ENCODE peak calls at places on chromosomes 13 and 19, in six cellular contexts. Q is endothelial cell of umbilical vein, X is H1, K is heart right ventricle, T is thoracic aorta, U is endothelial cell. N is an unnamed sample.

GRCh38 chr13:106917024-106917491 is 349.1 kb upstream of the ARGLU1 start:
- DNase-seq in Q (no peak), X (peak), K (peak), T (no peak), U (peak), N (no peak)

GRCh38 chr19:13164370-13165090 is 14.3 kb downstream of the IER2 start:
- DNase-seq in Q (peak), X (peak), K (peak), T (no peak), U (peak), N (no peak)

GRCh38 chr19:5150902-5151741 is 182.2 kb downstream of the KDM4B start:
- DNase-seq in Q (no peak), X (peak), K (peak), T (peak), U (no peak), N (no peak)

GRCh38 chr13:22561581-22561980 is 619.2 kb upstream of the SGCG start:
- DNase-seq in Q (no peak), X (no peak), K (no peak), T (no peak), U (no peak), N (no peak)

GRCh38 chr19:17997969-17998826 is 9.8 kb upstream of the ARRDC2 start:
- DNase-seq in Q (no peak), X (peak), K (no peak), T (no peak), U (peak), N (no peak)

GRCh38 chr13:73058741-73059459 is at the start of gene KLF5:
- DNase-seq in Q (peak), X (peak), K (peak), T (peak), U (peak), N (peak)

GRCh38 chr13:45340422-45341033 is 455 bp downstream of the TPT1 start:
- DNase-seq in Q (peak), X (peak), K (peak), T (peak), U (peak), N (peak)

GRCh38 chr19:11322269-11323024 is 17.0 kb downstream of the RAB3D start:
- DNase-seq in Q (no peak), X (no peak), K (no peak), T (no peak), U (no peak), N (no peak)

GRCh38 chr13:99378985-99379734 is 72.0 kb upstream of the GPR183 start:
- DNase-seq in Q (no peak), X (peak), K (no peak), T (no peak), U (no peak), N (no peak)

GRCh38 chr13:32695602-32696250 is 109.5 kb downstream of the PDS5B start:
- DNase-seq in Q (no peak), X (no peak), K (no peak), T (no peak), U (no peak), N (no peak)

GRCh38 chr13:92487238-92487637 is 739.4 kb upstream of the GPC6 start:
- DNase-seq in Q (no peak), X (no peak), K (no peak), T (no peak), U (no peak), N (no peak)

GRCh38 chr19:39970424-39970673 is 616 bp upstream of the PSMC4 start:
- DNase-seq in Q (no peak), X (no peak), K (no peak), T (no peak), U (no peak), N (no peak)

GRCh38 chr19:38478273-38478971 is 44.9 kb downstream of the RYR1 start:
- DNase-seq in Q (no peak), X (no peak), K (no peak), T (no peak), U (peak), N (no peak)

GRCh38 chr19:40549007-40549708 is 27.5 kb upstream of the SHKBP1 start:
- DNase-seq in Q (peak), X (peak), K (peak), T (no peak), U (peak), N (peak)

GRCh38 chr19:47485210-47485609 is 1.2 kb upstream of the KPTN start:
- DNase-seq in Q (no peak), X (no peak), K (no peak), T (no peak), U (no peak), N (no peak)

GRCh38 chr19:49428547-49429451 is 3.6 kb downstream of the GFY start:
- DNase-seq in Q (no peak), X (peak), K (no peak), T (no peak), U (no peak), N (no peak)

GRCh38 chr13:49615844-49616687 is 12.2 kb upstream of the ARL11 start:
- DNase-seq in Q (peak), X (no peak), K (no peak), T (no peak), U (no peak), N (no peak)

GRCh38 chr13:36430247-36431203 is 1.8 kb upstream of the CCNA1 start:
- DNase-seq in Q (no peak), X (peak), K (peak), T (no peak), U (peak), N (no peak)

GRCh38 chr13:52195052-52195837 is 35.8 kb upstream of the NEK3 start:
- DNase-seq in Q (peak), X (peak), K (peak), T (peak), U (peak), N (peak)

GRCh38 chr13:97621631-97622030 is 187.7 kb downstream of the RAP2A start:
- DNase-seq in Q (no peak), X (peak), K (no peak), T (no peak), U (no peak), N (no peak)

GRCh38 chr13:48078251-48078656 is 16.6 kb downstream of the MED4 start:
- DNase-seq in Q (peak), X (no peak), K (no peak), T (no peak), U (no peak), N (no peak)

GRCh38 chr13:40318366-40318765 is 348.1 kb downstream of the FOXO1 start:
- DNase-seq in Q (peak), X (no peak), K (peak), T (no peak), U (no peak), N (no peak)

GRCh38 chr13:105334211-105334610 is 1201.3 kb downstream of the EFNB2 start:
- DNase-seq in Q (peak), X (no peak), K (no peak), T (no peak), U (no peak), N (no peak)

GRCh38 chr19:32219881-32220552 is 125.4 kb upstream of the ZNF507 start:
- DNase-seq in Q (no peak), X (peak), K (no peak), T (no peak), U (no peak), N (no peak)

GRCh38 chr19:372306-372890 is 27.8 kb upstream of the MIER2 start:
- DNase-seq in Q (peak), X (no peak), K (peak), T (no peak), U (no peak), N (no peak)

GRCh38 chr13:111533900-111534645 is 213.6 kb downstream of the TEX29 start:
- DNase-seq in Q (no peak), X (no peak), K (no peak), T (no peak), U (no peak), N (no peak)

GRCh38 chr13:34942732-34943674 is 933 bp downstream of the NBEA start:
- DNase-seq in Q (peak), X (peak), K (peak), T (no peak), U (peak), N (no peak)

GRCh38 chr19:11560404-11560988 is 1.5 kb upstream of the ELOF1 start:
- DNase-seq in Q (peak), X (peak), K (no peak), T (no peak), U (peak), N (no peak)

GRCh38 chr13:102877285-102877684 is 31.5 kb downstream of the ERCC5 start:
- DNase-seq in Q (no peak), X (no peak), K (no peak), T (no peak), U (no peak), N (no peak)

GRCh38 chr13:25068810-25069209 is 27.1 kb upstream of the PABPC3 start:
- DNase-seq in Q (no peak), X (no peak), K (no peak), T (no peak), U (no peak), N (no peak)

GRCh38 chr13:21232599-21232998 is 56.1 kb downstream of the MRPL57 start:
- DNase-seq in Q (no peak), X (no peak), K (no peak), T (no peak), U (no peak), N (no peak)

GRCh38 chr13:27022571-27023311 is 148.9 kb downstream of the USP12 start:
- DNase-seq in Q (no peak), X (no peak), K (no peak), T (no peak), U (no peak), N (no peak)

GRCh38 chr13:32264407-32264806 is 50.8 kb downstream of the ZAR1L start:
- DNase-seq in Q (peak), X (no peak), K (peak), T (no peak), U (peak), N (no peak)

GRCh38 chr19:49873149-49873521 is 4.0 kb downstream of the AKT1S1 start:
- DNase-seq in Q (no peak), X (no peak), K (no peak), T (no peak), U (no peak), N (no peak)

GRCh38 chr13:78256479-78256878 is 337.8 kb upstream of the EDNRB start:
- DNase-seq in Q (no peak), X (no peak), K (no peak), T (no peak), U (no peak), N (no peak)

GRCh38 chr19:3073931-3074595 is 11.8 kb upstream of the TLE5 start:
- DNase-seq in Q (no peak), X (peak), K (no peak), T (no peak), U (no peak), N (no peak)
- TF ChIP-seq CTCF in Q (no peak), X (peak), K (peak), T (no peak), U (no peak), N (no peak)

DNA sequence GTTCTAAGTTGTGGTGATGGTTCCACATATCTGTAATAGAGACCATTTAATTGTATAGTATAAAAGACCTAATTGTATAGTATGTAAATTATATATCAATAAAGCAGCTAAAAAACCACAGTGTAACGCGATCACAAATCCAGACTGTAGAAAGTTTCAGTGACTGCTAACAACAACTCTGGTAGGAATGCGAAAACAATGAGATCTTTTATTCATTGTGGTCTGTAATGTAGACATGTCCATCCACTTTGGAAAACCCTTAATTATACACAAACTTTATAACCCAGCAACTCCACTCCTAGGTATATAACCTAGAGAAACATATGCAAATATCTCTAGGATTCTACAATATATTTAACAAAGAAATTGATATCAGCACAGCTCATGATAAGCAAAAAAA is 549.5 kb downstream of the SLITRK1 start:
- DNase-seq in Q (no peak), X (no peak), K (no peak), T (no peak), U (no peak), N (no peak)
- TF ChIP-seq CTCF in Q (no peak), X (no peak), K (no peak), T (no peak), U (no peak), N (no peak)

DNA sequence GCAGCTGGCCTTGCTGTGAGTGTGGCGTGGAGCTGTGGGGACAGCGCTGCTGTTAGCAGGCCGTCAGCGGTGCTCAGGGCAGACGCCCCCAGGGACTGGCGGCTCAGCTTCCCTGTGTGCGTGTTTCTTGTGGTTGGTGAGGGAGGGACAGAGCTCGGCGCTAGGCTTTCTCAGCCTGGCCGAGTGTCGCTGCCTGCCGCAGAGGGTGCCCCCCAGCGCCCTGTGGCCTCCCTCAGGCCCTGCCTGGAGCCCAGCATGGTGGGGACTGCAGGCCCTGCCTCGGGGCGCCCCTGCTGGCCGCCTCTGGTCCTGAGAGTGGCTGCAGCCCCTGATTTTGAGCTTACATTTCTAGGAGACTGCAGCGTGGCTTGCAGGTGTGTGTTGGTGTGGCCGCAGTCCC is 35.5 kb downstream of the DOT1L start:
- DNase-seq in Q (no peak), X (peak), K (no peak), T (no peak), U (peak), N (no peak)
- TF ChIP-seq CTCF in Q (peak), X (peak), K (peak), T (peak), U (peak), N (no peak)

DNA sequence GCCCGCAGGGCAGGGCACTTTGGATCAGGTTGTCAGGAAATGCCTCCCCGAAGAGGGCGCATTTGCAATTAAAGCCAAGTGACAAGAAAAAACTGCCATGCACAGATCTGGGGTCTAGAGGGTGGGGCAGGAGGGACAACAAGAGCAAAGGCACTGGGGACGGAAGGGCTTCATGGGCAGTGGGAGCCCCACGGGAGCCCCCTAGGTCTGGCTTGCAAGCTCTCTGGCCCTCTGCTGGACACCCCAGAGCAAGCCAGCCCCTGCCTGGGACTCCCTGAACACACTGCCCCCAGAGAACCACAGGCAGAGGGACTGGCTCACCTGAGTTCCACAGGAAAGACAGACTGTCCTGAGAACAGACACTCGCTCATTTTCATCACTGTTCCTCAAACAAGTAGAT is 30.2 kb upstream of the C19orf12 start:
- DNase-seq in Q (no peak), X (peak), K (no peak), T (no peak), U (peak), N (no peak)
- TF ChIP-seq CTCF in Q (no peak), X (peak), K (no peak), T (no peak), U (peak), N (no peak)